ENCODE peak calls at places on chromosomes 2 and 18, in seven cellular contexts. M, L, Q, O, N, H and I are unnamed samples.

GRCh38 chr18:22836932-22837331 is 96.2 kb upstream of the RBBP8 start:
- DNase-seq in M (no peak), L (no peak), Q (no peak), O (no peak), N (no peak), H (no peak), I (peak)

GRCh38 chr2:240467659-240468299 is 32.3 kb downstream of the GPC1 start:
- DNase-seq in M (no peak), L (no peak), Q (no peak), O (no peak), N (no peak), H (no peak), I (no peak)

GRCh38 chr2:45909677-45910191 is 258.3 kb downstream of the PRKCE start:
- DNase-seq in M (no peak), L (no peak), Q (no peak), O (peak), N (peak), H (no peak), I (peak)

GRCh38 chr2:96832751-96833507 is 10.9 kb downstream of the ANKRD23 start:
- DNase-seq in M (no peak), L (peak), Q (peak), O (no peak), N (peak), H (peak), I (peak)

GRCh38 chr2:1736045-1736444 is 8.3 kb downstream of the PXDN start:
- DNase-seq in M (no peak), L (no peak), Q (no peak), O (no peak), N (no peak), H (no peak), I (no peak)

GRCh38 chr2:218067523-218067922 is 1.5 kb upstream of the RUFY4 start:
- DNase-seq in M (no peak), L (no peak), Q (no peak), O (no peak), N (no peak), H (no peak), I (no peak)

GRCh38 chr18:74230922-74231714 is 60.6 kb downstream of the CYB5A start:
- DNase-seq in M (no peak), L (no peak), Q (no peak), O (no peak), N (no peak), H (no peak), I (no peak)

GRCh38 chr2:74502720-74503505 is 3.5 kb upstream of the LBX2 start:
- DNase-seq in M (no peak), L (no peak), Q (peak), O (no peak), N (peak), H (no peak), I (peak)

GRCh38 chr2:71685941-71686611 is 232.7 kb downstream of the DYSF start:
- DNase-seq in M (no peak), L (no peak), Q (no peak), O (no peak), N (no peak), H (no peak), I (no peak)

GRCh38 chr2:5975406-5975805 is 283.2 kb downstream of the SOX11 start:
- DNase-seq in M (no peak), L (no peak), Q (no peak), O (no peak), N (no peak), H (no peak), I (no peak)

GRCh38 chr2:154375625-154376020 is 322.9 kb upstream of the KCNJ3 start:
- DNase-seq in M (no peak), L (peak), Q (no peak), O (peak), N (peak), H (peak), I (no peak)

GRCh38 chr2:97998431-97998830 is 2.7 kb upstream of the TMEM131 start:
- DNase-seq in M (no peak), L (no peak), Q (no peak), O (no peak), N (no peak), H (no peak), I (no peak)

GRCh38 chr2:11835403-11835802 is 89.0 kb downstream of the LPIN1 start:
- DNase-seq in M (no peak), L (no peak), Q (no peak), O (no peak), N (no peak), H (no peak), I (no peak)

GRCh38 chr2:86238354-86238753 is 39.1 kb downstream of the MRPL35 start:
- DNase-seq in M (peak), L (no peak), Q (no peak), O (no peak), N (no peak), H (no peak), I (no peak)

GRCh38 chr2:24482256-24482971 is 8.6 kb upstream of the NCOA1 start:
- DNase-seq in M (no peak), L (no peak), Q (no peak), O (no peak), N (no peak), H (no peak), I (peak)

GRCh38 chr2:236588932-236589331 is 19.3 kb downstream of the ACKR3 start:
- DNase-seq in M (no peak), L (no peak), Q (no peak), O (no peak), N (no peak), H (no peak), I (no peak)

GRCh38 chr2:238568455-238569414 is 142.0 kb downstream of the ASB1 start:
- DNase-seq in M (no peak), L (no peak), Q (no peak), O (no peak), N (no peak), H (no peak), I (no peak)

GRCh38 chr2:225806105-225806504 is 406.6 kb downstream of the NYAP2 start:
- DNase-seq in M (no peak), L (no peak), Q (no peak), O (no peak), N (no peak), H (no peak), I (no peak)

GRCh38 chr2:234496835-234497591 is at the start of gene ARL4C:
- DNase-seq in M (peak), L (no peak), Q (no peak), O (peak), N (peak), H (peak), I (peak)

GRCh38 chr2:124027182-124027581 is 2.1 kb downstream of the CNTNAP5 start:
- DNase-seq in M (no peak), L (peak), Q (no peak), O (peak), N (peak), H (peak), I (peak)

GRCh38 chr2:1707771-1708351 is 36.5 kb downstream of the PXDN start:
- DNase-seq in M (no peak), L (no peak), Q (no peak), O (peak), N (peak), H (no peak), I (peak)